ENCODE peak calls at places on chromosomes 2 and 18, in five cellular contexts. H is K562, L is GM12891, I is GM12878, U is H1. Z is an unnamed sample.

GRCh38 chr2:100537918-100538317 is 24.9 kb upstream of the PDCL3 start:
- DNase-seq in H (no peak), L (no peak), I (no peak), U (peak), Z (no peak)

GRCh38 chr2:72913531-72914225 is 3.6 kb upstream of the EMX1 start:
- DNase-seq in H (no peak), L (no peak), I (no peak), U (no peak), Z (no peak)

GRCh38 chr2:207792244-207792785 is 22.6 kb upstream of the FZD5 start:
- DNase-seq in H (peak), L (no peak), I (no peak), U (no peak), Z (no peak)

GRCh38 chr2:60440080-60440753 is 113.2 kb downstream of the BCL11A start:
- DNase-seq in H (no peak), L (no peak), I (no peak), U (no peak), Z (no peak)

GRCh38 chr2:65532318-65532717 is 99.9 kb upstream of the SPRED2 start:
- DNase-seq in H (no peak), L (no peak), I (no peak), U (no peak), Z (no peak)

GRCh38 chr2:234795974-234796690 is 155.7 kb upstream of the SH3BP4 start:
- DNase-seq in H (no peak), L (no peak), I (no peak), U (no peak), Z (no peak)

GRCh38 chr2:240831594-240832204 is 11.7 kb upstream of the KIF1A start:
- DNase-seq in H (no peak), L (no peak), I (no peak), U (no peak), Z (no peak)

GRCh38 chr2:179861777-179862117 is 335 bp upstream of the ZNF385B start:
- DNase-seq in H (no peak), L (no peak), I (no peak), U (no peak), Z (peak)

GRCh38 chr18:25351773-25352628 is at the start of gene ZNF521:
- DNase-seq in H (peak), L (peak), I (no peak), U (peak), Z (peak)

GRCh38 chr2:62471816-62472215 is 34.2 kb downstream of the TMEM17 start:
- DNase-seq in H (no peak), L (no peak), I (no peak), U (no peak), Z (no peak)

GRCh38 chr18:79560861-79561210 is 118.8 kb upstream of the CTDP1 start:
- DNase-seq in H (no peak), L (no peak), I (no peak), U (no peak), Z (no peak)

GRCh38 chr2:25339791-25340339 is 1.9 kb downstream of the DNMT3A start:
- DNase-seq in H (no peak), L (no peak), I (no peak), U (no peak), Z (no peak)

GRCh38 chr18:78477840-78478239 is 501.8 kb upstream of the SALL3 start:
- DNase-seq in H (no peak), L (no peak), I (no peak), U (no peak), Z (no peak)

GRCh38 chr2:166137331-166137730 is 9.5 kb upstream of the SCN1A start:
- DNase-seq in H (no peak), L (no peak), I (no peak), U (no peak), Z (no peak)

GRCh38 chr2:113105047-113105446 is 22.4 kb upstream of the IL1RN start:
- DNase-seq in H (peak), L (no peak), I (no peak), U (no peak), Z (no peak)

GRCh38 chr18:55381277-55381676 is 206.7 kb downstream of the TCF4 start:
- DNase-seq in H (no peak), L (no peak), I (no peak), U (no peak), Z (no peak)

GRCh38 chr2:102357975-102358374 is 2.4 kb downstream of the IL18R1 start:
- DNase-seq in H (no peak), L (no peak), I (peak), U (no peak), Z (no peak)

GRCh38 chr18:34723143-34723542 is 13.0 kb downstream of the DTNA start:
- DNase-seq in H (no peak), L (no peak), I (no peak), U (no peak), Z (no peak)

GRCh38 chr2:241798631-241799521 is 10.1 kb upstream of the NEU4 start:
- DNase-seq in H (no peak), L (peak), I (no peak), U (no peak), Z (peak)

GRCh38 chr2:229154381-229154780 is 116.7 kb downstream of the PID1 start:
- DNase-seq in H (no peak), L (no peak), I (no peak), U (no peak), Z (no peak)

GRCh38 chr2:128512664-128513415 is 194.2 kb upstream of the HS6ST1 start:
- DNase-seq in H (no peak), L (no peak), I (no peak), U (no peak), Z (no peak)

GRCh38 chr2:100978582-100979051 is 23.5 kb upstream of the RPL31 start:
- DNase-seq in H (no peak), L (no peak), I (no peak), U (no peak), Z (no peak)

GRCh38 chr2:101307503-101307902 is 998 bp downstream of the RNF149 start:
- DNase-seq in H (no peak), L (no peak), I (no peak), U (no peak), Z (no peak)

GRCh38 chr2:30446602-30447148 is 371 bp upstream of the LCLAT1 start:
- DNase-seq in H (no peak), L (no peak), I (no peak), U (no peak), Z (no peak)

GRCh38 chr18:74083071-74083954 is 64.3 kb downstream of the FBXO15 start:
- DNase-seq in H (no peak), L (no peak), I (no peak), U (no peak), Z (no peak)

GRCh38 chr2:55530539-55531081 is 11.1 kb downstream of the CFAP36 start:
- DNase-seq in H (no peak), L (no peak), I (no peak), U (no peak), Z (no peak)

GRCh38 chr18:57589162-57589561 is 2.7 kb upstream of the FECH start:
- DNase-seq in H (peak), L (no peak), I (no peak), U (no peak), Z (no peak)

GRCh38 chr18:42339324-42339723 is 384.3 kb downstream of the PIK3C3 start:
- DNase-seq in H (no peak), L (no peak), I (no peak), U (no peak), Z (no peak)

GRCh38 chr2:127196998-127197397 is 23.1 kb downstream of the CYP27C1 start:
- DNase-seq in H (peak), L (no peak), I (peak), U (no peak), Z (no peak)

GRCh38 chr18:42533010-42533409 is 578.0 kb downstream of the PIK3C3 start:
- DNase-seq in H (no peak), L (no peak), I (no peak), U (no peak), Z (no peak)

GRCh38 chr2:60334610-60335009 is 218.8 kb downstream of the BCL11A start:
- DNase-seq in H (no peak), L (no peak), I (no peak), U (no peak), Z (no peak)

GRCh38 chr2:224111576-224111975 is 72.5 kb upstream of the SERPINE2 start:
- DNase-seq in H (no peak), L (no peak), I (no peak), U (no peak), Z (no peak)

GRCh38 chr2:152500777-152501176 is 165.8 kb downstream of the FMNL2 start:
- DNase-seq in H (no peak), L (no peak), I (no peak), U (no peak), Z (no peak)

GRCh38 chr2:38666578-38666926 is 638 bp downstream of the GALM start:
- DNase-seq in H (peak), L (no peak), I (no peak), U (no peak), Z (no peak)

GRCh38 chr2:229431331-229431954 is 160.4 kb upstream of the PID1 start:
- DNase-seq in H (peak), L (no peak), I (no peak), U (no peak), Z (no peak)

GRCh38 chr2:241942416-241943208 is 73.1 kb downstream of the RTP5 start:
- DNase-seq in H (no peak), L (no peak), I (no peak), U (no peak), Z (no peak)

GRCh38 chr2:113324684-113325160 is 46.0 kb upstream of the PAX8 start:
- DNase-seq in H (peak), L (peak), I (no peak), U (peak), Z (peak)

GRCh38 chr2:128693630-128694029 is 375.0 kb upstream of the HS6ST1 start:
- DNase-seq in H (no peak), L (no peak), I (no peak), U (no peak), Z (no peak)

GRCh38 chr2:164840458-164840929 is 1.1 kb downstream of the COBLL1 start:
- DNase-seq in H (no peak), L (no peak), I (no peak), U (no peak), Z (no peak)
- TF ChIP-seq POLR2A in H (no peak), L (no peak), I (no peak), U (no peak), Z (no peak)

DNA sequence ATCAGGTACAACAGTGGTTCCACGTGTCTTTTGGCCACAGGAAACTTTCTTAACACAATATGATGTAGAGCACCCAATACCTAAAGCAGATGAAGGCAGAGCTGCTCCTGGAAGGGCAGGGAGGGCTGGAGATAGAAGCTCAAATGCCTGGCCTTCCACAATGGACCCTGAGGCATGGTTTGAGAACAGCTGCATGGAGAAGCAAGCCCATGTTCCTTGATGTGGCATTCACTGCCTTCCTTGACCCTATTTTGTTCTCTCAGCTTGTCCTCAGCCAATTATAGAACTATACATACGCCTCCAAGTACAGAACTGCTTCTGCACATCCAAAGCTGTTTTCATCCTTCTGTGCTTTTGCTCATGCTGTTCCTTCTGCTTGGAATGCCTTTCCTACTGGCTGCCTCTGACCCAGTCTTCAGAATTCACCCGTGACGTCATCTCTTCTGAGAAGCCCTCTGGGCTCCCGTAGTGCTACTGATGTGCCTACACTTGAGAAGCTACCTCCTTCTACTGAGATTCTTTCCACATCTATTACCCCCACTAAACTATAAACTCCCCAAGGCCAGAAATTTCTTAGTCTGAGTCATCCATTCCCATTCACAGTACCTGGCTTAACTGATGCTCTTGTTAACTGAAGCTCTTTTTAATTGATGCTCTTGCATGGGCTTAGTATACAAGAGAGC is 69.9 kb downstream of the CHRNA1 start:
- DNase-seq in H (no peak), L (no peak), I (no peak), U (no peak), Z (no peak)
- TF ChIP-seq POLR2AphosphoS5 in H (no peak), L (no peak), I (no peak), U (no peak), Z (no peak)

DNA sequence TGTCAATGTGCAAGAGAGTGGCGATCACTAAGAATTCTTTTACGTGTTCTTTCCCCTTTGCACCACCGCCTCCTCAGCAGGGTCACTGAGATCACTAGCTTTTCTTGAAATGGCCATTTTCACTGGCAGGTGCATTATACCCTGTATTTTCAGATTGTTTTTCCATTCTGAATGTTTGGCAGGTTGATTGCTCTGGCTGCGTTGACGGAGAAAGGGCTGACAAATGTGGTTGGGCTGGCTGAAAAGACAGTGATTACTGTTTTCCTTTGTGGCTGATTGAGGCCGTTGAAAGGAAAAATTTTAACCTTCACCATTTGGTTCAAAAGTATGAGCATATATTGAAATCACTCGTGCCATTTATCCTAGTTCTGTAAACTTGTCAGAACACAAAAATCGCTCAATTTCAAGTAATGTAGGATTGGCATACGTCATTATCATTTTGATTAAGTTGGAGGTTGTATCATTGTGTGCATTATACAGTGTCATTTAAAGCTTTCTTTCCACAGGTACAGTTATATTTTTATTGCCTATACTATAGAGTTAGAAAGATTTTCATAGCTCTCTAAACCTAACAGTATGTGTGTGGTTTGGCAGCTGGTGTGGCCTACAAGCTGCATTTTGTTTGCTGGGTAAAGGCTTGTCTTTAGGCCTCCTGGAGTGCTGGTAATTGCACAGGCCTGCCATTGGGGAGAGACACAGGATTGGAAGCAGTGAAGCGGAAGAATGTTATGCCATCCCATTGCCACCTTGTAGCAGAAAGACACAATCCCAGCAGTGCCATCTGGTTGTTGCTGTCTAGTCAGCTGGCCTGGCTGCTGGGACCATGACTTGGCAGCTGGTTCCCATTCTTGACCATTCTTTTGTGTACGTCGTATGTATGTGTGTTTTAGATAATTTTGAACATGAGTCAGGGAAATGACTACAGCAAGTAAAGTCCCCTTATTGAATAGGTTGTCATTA is 36.7 kb downstream of the DYNC1I2 start:
- DNase-seq in H (no peak), L (no peak), I (no peak), U (peak), Z (no peak)
- TF ChIP-seq TAF1 in H (no peak), L (no peak), I (no peak), U (no peak), Z (no peak)

GRCh38 chr2:120252207-120253020 is at the start of gene RALB:
- DNase-seq in H (peak), L (peak), I (peak), U (peak), Z (peak)
- TF ChIP-seq POLR2A in H (peak), L (no peak), I (peak), U (peak), Z (peak)